ENCODE peak calls at places on chromosome 12, in seven cellular contexts. One of them, this sample, is unnamed.
A peak's percentile ranks its signal among the peaks of the same experiment; 100 is the strongest.

GRCh38 chr12:117234441-117234840 is 44.2 kb upstream of the FBXO21 start:
- DNase-seq in prostate gland: no peak
- DNase-seq in SK-N-SH: no peak
- DNase-seq in HCT116: no peak
- DNase-seq in HepG2: no peak
- DNase-seq in stomach: no peak
- DNase-seq in sigmoid colon: no peak
- DNase-seq in this sample: peak; percentile 55

GRCh38 chr12:95993907-95994306 is 2.2 kb downstream of the HAL start:
- DNase-seq in prostate gland: no peak
- DNase-seq in sigmoid colon: no peak
- DNase-seq in stomach: no peak
- DNase-seq in SK-N-SH: no peak
- DNase-seq in HCT116: no peak
- DNase-seq in HepG2: no peak
- DNase-seq in this sample: no peak

GRCh38 chr12:53505086-53505485 is 2.2 kb downstream of the NPFF start:
- DNase-seq in HepG2: no peak
- DNase-seq in SK-N-SH: no peak
- DNase-seq in HCT116: no peak
- DNase-seq in prostate gland: no peak
- DNase-seq in stomach: no peak
- DNase-seq in sigmoid colon: no peak
- DNase-seq in this sample: peak; percentile 66

GRCh38 chr12:121124402-121125109 is 8.1 kb upstream of the P2RX7 start:
- DNase-seq in sigmoid colon: no peak
- DNase-seq in HepG2: peak; percentile 90
- DNase-seq in SK-N-SH: no peak
- DNase-seq in HCT116: peak; percentile 87
- DNase-seq in stomach: no peak
- DNase-seq in prostate gland: no peak
- DNase-seq in this sample: no peak

GRCh38 chr12:15151141-15152091 is 69.8 kb downstream of the RERG start:
- DNase-seq in HepG2: peak; percentile 5
- DNase-seq in stomach: no peak
- DNase-seq in SK-N-SH: peak; percentile 27
- DNase-seq in HCT116: peak; percentile 6
- DNase-seq in prostate gland: peak; percentile 28
- DNase-seq in sigmoid colon: no peak
- DNase-seq in this sample: no peak

GRCh38 chr12:43988838-43989560 is 153.1 kb downstream of the TMEM117 start:
- DNase-seq in SK-N-SH: no peak
- DNase-seq in stomach: no peak
- DNase-seq in sigmoid colon: no peak
- DNase-seq in HepG2: no peak
- DNase-seq in HCT116: no peak
- DNase-seq in prostate gland: no peak
- DNase-seq in this sample: no peak

GRCh38 chr12:118136559-118137003 is 657 bp downstream of the PEBP1 start:
- DNase-seq in stomach: peak; percentile 50
- DNase-seq in HepG2: peak; percentile 52
- DNase-seq in sigmoid colon: peak; percentile 75
- DNase-seq in prostate gland: peak; percentile 26
- DNase-seq in SK-N-SH: peak; percentile 63
- DNase-seq in HCT116: no peak
- DNase-seq in this sample: peak; percentile 60

GRCh38 chr12:117151195-117152031 is 38.9 kb downstream of the FBXO21 start:
- DNase-seq in SK-N-SH: peak; percentile 68
- DNase-seq in HCT116: peak; percentile 35
- DNase-seq in HepG2: peak; percentile 39
- DNase-seq in sigmoid colon: peak; percentile 80
- DNase-seq in stomach: peak; percentile 60
- DNase-seq in prostate gland: peak; percentile 30
- DNase-seq in this sample: no peak

GRCh38 chr12:2414810-2415567 is 362.2 kb downstream of the CACNA1C start:
- DNase-seq in prostate gland: no peak
- DNase-seq in SK-N-SH: no peak
- DNase-seq in HCT116: no peak
- DNase-seq in stomach: no peak
- DNase-seq in HepG2: no peak
- DNase-seq in sigmoid colon: peak; percentile 65
- DNase-seq in this sample: no peak

GRCh38 chr12:87363497-87364084 is 665.6 kb downstream of the C12orf50 start:
- DNase-seq in HepG2: no peak
- DNase-seq in prostate gland: no peak
- DNase-seq in SK-N-SH: no peak
- DNase-seq in sigmoid colon: no peak
- DNase-seq in HCT116: no peak
- DNase-seq in stomach: no peak
- DNase-seq in this sample: no peak

GRCh38 chr12:28425531-28425930 is 235.3 kb downstream of the CCDC91 start:
- DNase-seq in HCT116: no peak
- DNase-seq in sigmoid colon: no peak
- DNase-seq in SK-N-SH: no peak
- DNase-seq in prostate gland: no peak
- DNase-seq in HepG2: no peak
- DNase-seq in stomach: no peak
- DNase-seq in this sample: no peak

GRCh38 chr12:102946042-102946441 is 11.4 kb upstream of the ASCL1 start:
- DNase-seq in stomach: no peak
- DNase-seq in SK-N-SH: no peak
- DNase-seq in sigmoid colon: no peak
- DNase-seq in prostate gland: no peak
- DNase-seq in HepG2: no peak
- DNase-seq in HCT116: no peak
- DNase-seq in this sample: no peak

GRCh38 chr12:95848575-95849388 is 10.0 kb upstream of the SNRPF start:
- DNase-seq in stomach: peak; percentile 55
- DNase-seq in SK-N-SH: peak; percentile 47
- DNase-seq in prostate gland: peak; percentile 24
- DNase-seq in HepG2: peak; percentile 51
- DNase-seq in HCT116: no peak
- DNase-seq in sigmoid colon: no peak
- DNase-seq in this sample: peak; percentile 40

GRCh38 chr12:9711664-9712063 is 21.2 kb downstream of the CLECL1 start:
- DNase-seq in SK-N-SH: no peak
- DNase-seq in sigmoid colon: no peak
- DNase-seq in HepG2: no peak
- DNase-seq in prostate gland: no peak
- DNase-seq in stomach: no peak
- DNase-seq in HCT116: no peak
- DNase-seq in this sample: no peak

GRCh38 chr12:51009038-51009437 is 17.1 kb downstream of the SLC11A2 start:
- DNase-seq in prostate gland: peak; percentile 71
- DNase-seq in stomach: peak; percentile 42
- DNase-seq in sigmoid colon: peak; percentile 83
- DNase-seq in SK-N-SH: no peak
- DNase-seq in HCT116: no peak
- DNase-seq in HepG2: no peak
- DNase-seq in this sample: no peak

GRCh38 chr12:100857971-100858370 is 63.4 kb downstream of the ANO4 start:
- DNase-seq in prostate gland: no peak
- DNase-seq in SK-N-SH: no peak
- DNase-seq in sigmoid colon: no peak
- DNase-seq in HepG2: no peak
- DNase-seq in HCT116: no peak
- DNase-seq in stomach: no peak
- DNase-seq in this sample: no peak

GRCh38 chr12:107435520-107435919 is 250.1 kb upstream of the PWP1 start:
- DNase-seq in SK-N-SH: no peak
- DNase-seq in HCT116: no peak
- DNase-seq in sigmoid colon: no peak
- DNase-seq in HepG2: no peak
- DNase-seq in stomach: no peak
- DNase-seq in prostate gland: no peak
- DNase-seq in this sample: no peak

GRCh38 chr12:8844665-8845064 is 22.2 kb downstream of the A2ML1 start:
- DNase-seq in prostate gland: no peak
- DNase-seq in SK-N-SH: peak; percentile 39
- DNase-seq in sigmoid colon: peak; percentile 76
- DNase-seq in HCT116: no peak
- DNase-seq in HepG2: peak; percentile 10
- DNase-seq in stomach: peak; percentile 57
- DNase-seq in this sample: peak; percentile 48

GRCh38 chr12:112007945-112008344 is 5.0 kb downstream of the TMEM116 start:
- DNase-seq in HepG2: no peak
- DNase-seq in prostate gland: no peak
- DNase-seq in SK-N-SH: no peak
- DNase-seq in stomach: no peak
- DNase-seq in sigmoid colon: no peak
- DNase-seq in HCT116: no peak
- DNase-seq in this sample: no peak

GRCh38 chr12:112004041-112004440 is 8.9 kb downstream of the TMEM116 start:
- DNase-seq in sigmoid colon: no peak
- DNase-seq in SK-N-SH: no peak
- DNase-seq in HepG2: no peak
- DNase-seq in prostate gland: no peak
- DNase-seq in HCT116: no peak
- DNase-seq in stomach: no peak
- DNase-seq in this sample: no peak

GRCh38 chr12:112001555-112001954 is 11.4 kb downstream of the TMEM116 start:
- DNase-seq in SK-N-SH: no peak
- DNase-seq in stomach: no peak
- DNase-seq in prostate gland: no peak
- DNase-seq in HCT116: no peak
- DNase-seq in sigmoid colon: no peak
- DNase-seq in HepG2: no peak
- DNase-seq in this sample: no peak

GRCh38 chr12:112008918-112009317 is 4.0 kb downstream of the TMEM116 start:
- DNase-seq in sigmoid colon: no peak
- DNase-seq in prostate gland: no peak
- DNase-seq in SK-N-SH: no peak
- DNase-seq in HepG2: no peak
- DNase-seq in HCT116: no peak
- DNase-seq in stomach: no peak
- DNase-seq in this sample: no peak

DNA sequence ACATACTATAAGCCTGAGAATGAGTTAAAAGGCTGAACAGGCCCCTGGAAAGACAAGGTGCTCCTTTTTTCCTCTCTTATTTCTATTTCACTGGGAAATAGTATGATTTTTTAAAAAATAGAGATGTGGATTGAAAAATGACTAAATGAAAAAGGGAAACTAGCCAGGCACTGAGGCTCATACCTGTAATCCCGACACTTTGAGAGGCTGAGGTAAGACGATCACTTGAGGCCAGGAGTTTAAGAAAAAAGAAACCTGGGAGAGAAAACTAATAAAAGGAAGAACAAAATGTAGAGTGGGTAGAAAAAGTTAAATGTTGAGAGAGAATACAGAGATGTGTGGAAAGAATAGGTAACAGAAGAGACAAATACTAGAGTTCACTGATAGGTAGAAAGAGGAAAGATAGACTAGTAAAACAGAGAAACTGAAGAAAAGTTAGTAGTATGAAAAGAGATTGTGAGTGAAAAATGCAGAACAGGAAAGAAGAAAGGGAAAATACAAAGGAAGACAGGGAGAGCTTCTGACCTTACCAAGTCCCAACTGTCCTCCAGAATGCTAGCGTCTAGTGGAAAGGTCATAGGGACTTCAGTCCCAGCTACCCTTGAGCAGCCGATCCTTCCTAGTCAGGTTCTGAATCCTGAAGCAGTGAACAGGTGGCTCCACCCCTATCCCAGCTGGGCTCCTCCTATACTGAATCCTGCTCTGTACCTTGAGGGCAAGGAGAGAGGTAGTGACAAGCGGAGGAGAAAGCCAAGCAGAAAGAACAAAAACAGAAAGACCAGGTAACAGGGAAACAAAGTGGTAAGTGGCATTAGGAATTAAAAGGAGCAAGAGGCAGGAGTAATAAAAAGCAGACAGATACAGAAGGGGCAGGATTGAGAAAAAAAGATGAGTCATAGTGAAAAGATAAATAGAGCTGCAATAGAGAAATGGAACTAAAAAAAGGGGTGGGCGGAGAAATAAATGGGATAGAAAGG is 7.3 kb downstream of the TMEM116 start:
- DNase-seq in SK-N-SH: no peak
- DNase-seq in prostate gland: peak; percentile 36
- DNase-seq in sigmoid colon: no peak
- DNase-seq in HCT116: peak; percentile 24
- DNase-seq in HepG2: no peak
- DNase-seq in stomach: peak; percentile 67
- DNase-seq in this sample: peak; percentile 85
- TF ChIP-seq POLR2AphosphoS5 in SK-N-SH: no peak
- TF ChIP-seq POLR2AphosphoS5 in prostate gland: no peak
- TF ChIP-seq POLR2AphosphoS5 in sigmoid colon: no peak
- TF ChIP-seq POLR2AphosphoS5 in HCT116: peak; percentile 43
- TF ChIP-seq POLR2AphosphoS5 in HepG2: no peak
- TF ChIP-seq POLR2AphosphoS5 in stomach: no peak
- TF ChIP-seq POLR2AphosphoS5 in this sample: peak; percentile 50

GRCh38 chr12:62259311-62259992 is 752 bp upstream of the USP15 start:
- DNase-seq in prostate gland: no peak
- DNase-seq in stomach: no peak
- DNase-seq in HepG2: peak; percentile 37
- DNase-seq in sigmoid colon: no peak
- DNase-seq in HCT116: no peak
- DNase-seq in SK-N-SH: peak; percentile 7
- DNase-seq in this sample: no peak
- TF ChIP-seq POLR2AphosphoS5 in prostate gland: no peak
- TF ChIP-seq POLR2AphosphoS5 in stomach: no peak
- TF ChIP-seq POLR2AphosphoS5 in HepG2: no peak
- TF ChIP-seq POLR2AphosphoS5 in sigmoid colon: no peak
- TF ChIP-seq POLR2AphosphoS5 in HCT116: no peak
- TF ChIP-seq POLR2AphosphoS5 in SK-N-SH: no peak
- TF ChIP-seq POLR2AphosphoS5 in this sample: no peak

DNA sequence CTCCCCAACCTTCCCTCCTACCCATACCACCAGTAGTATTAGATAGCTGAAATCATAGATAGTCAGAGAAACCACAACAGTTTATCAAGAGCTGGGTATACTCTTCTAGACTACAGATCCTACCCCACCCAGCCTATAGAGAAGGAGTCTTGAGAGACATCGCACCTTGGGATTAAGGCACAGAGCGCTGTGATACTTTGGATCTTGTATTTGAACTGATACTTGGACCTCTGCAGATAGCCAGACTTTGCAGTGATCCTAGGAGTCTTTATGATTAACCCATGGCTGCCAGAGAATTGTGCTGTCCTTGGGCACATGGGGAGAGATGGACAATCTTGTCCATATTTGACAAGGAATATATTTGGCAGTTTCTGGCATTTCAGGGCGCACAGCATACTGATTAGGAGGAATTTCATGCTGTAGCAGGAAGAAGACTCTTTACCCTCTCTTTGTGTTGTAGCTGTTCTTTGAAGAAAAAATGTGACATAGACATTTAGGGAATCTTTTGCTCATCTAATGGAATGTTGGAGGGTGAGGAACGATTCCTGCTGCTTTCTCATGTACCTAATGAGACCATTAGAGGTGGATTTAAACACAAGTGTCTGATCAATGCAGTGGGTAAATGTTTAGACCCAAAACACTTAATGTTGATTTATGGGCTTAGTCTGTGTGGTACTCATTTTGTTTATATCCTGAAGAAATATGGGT is 1.0 kb downstream of the RBMS2 start:
- DNase-seq in stomach: no peak
- DNase-seq in sigmoid colon: no peak
- DNase-seq in SK-N-SH: peak; percentile 15
- DNase-seq in HCT116: no peak
- DNase-seq in HepG2: no peak
- DNase-seq in prostate gland: no peak
- DNase-seq in this sample: no peak
- TF ChIP-seq POLR2AphosphoS5 in stomach: no peak
- TF ChIP-seq POLR2AphosphoS5 in sigmoid colon: no peak
- TF ChIP-seq POLR2AphosphoS5 in SK-N-SH: no peak
- TF ChIP-seq POLR2AphosphoS5 in HCT116: no peak
- TF ChIP-seq POLR2AphosphoS5 in HepG2: no peak
- TF ChIP-seq POLR2AphosphoS5 in prostate gland: no peak
- TF ChIP-seq POLR2AphosphoS5 in this sample: no peak

GRCh38 chr12:40692617-40693502 is 621 bp downstream of the CNTN1 start:
- DNase-seq in HepG2: no peak
- DNase-seq in stomach: no peak
- DNase-seq in sigmoid colon: peak; percentile 65
- DNase-seq in HCT116: no peak
- DNase-seq in prostate gland: peak; percentile 29
- DNase-seq in SK-N-SH: peak; percentile 66
- DNase-seq in this sample: peak; percentile 83
- TF ChIP-seq POLR2AphosphoS5 in HepG2: no peak
- TF ChIP-seq POLR2AphosphoS5 in stomach: no peak
- TF ChIP-seq POLR2AphosphoS5 in sigmoid colon: no peak
- TF ChIP-seq POLR2AphosphoS5 in HCT116: no peak
- TF ChIP-seq POLR2AphosphoS5 in prostate gland: no peak
- TF ChIP-seq POLR2AphosphoS5 in SK-N-SH: no peak
- TF ChIP-seq POLR2AphosphoS5 in this sample: no peak

This sample was measured in upper lobe of left lung.